ENCODE peak calls at places on chromosome 7, in four cellular contexts. O is body of pancreas, V is keratinocyte, Y is AG09309. X is an unnamed sample.
A peak's percentile ranks its signal among the peaks of the same experiment; 100 is the strongest.

GRCh38 chr7:149559711-149560110 is 62.1 kb upstream of the ZNF746 start:
- DNase-seq in O (no peak), V (peak; percentile 38), Y (peak; percentile 68), X (no peak)

GRCh38 chr7:32150039-32150438 is 79.8 kb upstream of the PDE1C start:
- DNase-seq in O (no peak), V (no peak), Y (no peak), X (no peak)

GRCh38 chr7:39761435-39761834 is 138.1 kb downstream of the RALA start:
- DNase-seq in O (no peak), V (no peak), Y (no peak), X (no peak)

GRCh38 chr7:124322561-124322960 is 289.7 kb upstream of the TMEM229A start:
- DNase-seq in O (no peak), V (no peak), Y (no peak), X (no peak)

GRCh38 chr7:41421056-41421455 is 281.8 kb downstream of the INHBA start:
- DNase-seq in O (no peak), V (no peak), Y (no peak), X (no peak)

GRCh38 chr7:4225352-4225751 is 456.7 kb upstream of the FOXK1 start:
- DNase-seq in O (no peak), V (no peak), Y (no peak), X (no peak)

GRCh38 chr7:157521061-157521731 is 184.4 kb downstream of the DNAJB6 start:
- DNase-seq in O (no peak), V (no peak), Y (no peak), X (no peak)

GRCh38 chr7:150784120-150784736 is 15.9 kb downstream of the TMEM176B start:
- DNase-seq in O (peak; percentile 54), V (no peak), Y (no peak), X (no peak)

GRCh38 chr7:131943616-131944015 is 387.2 kb upstream of the PODXL start:
- DNase-seq in O (no peak), V (no peak), Y (no peak), X (no peak)

GRCh38 chr7:76257973-76258372 is 44.5 kb upstream of the HSPB1 start:
- DNase-seq in O (no peak), V (no peak), Y (no peak), X (no peak)

GRCh38 chr7:132500727-132501410 is 75.4 kb downstream of the PLXNA4 start:
- DNase-seq in O (peak; percentile 62), V (no peak), Y (peak; percentile 27), X (no peak)

GRCh38 chr7:32316831-32317230 is 173.3 kb downstream of the LSM5 start:
- DNase-seq in O (no peak), V (no peak), Y (no peak), X (no peak)

GRCh38 chr7:108420482-108420908 is 35.7 kb downstream of the NRCAM start:
- DNase-seq in O (no peak), V (no peak), Y (no peak), X (no peak)

GRCh38 chr7:73623798-73624668 is at the start of gene MLXIPL:
- DNase-seq in O (peak; percentile 99), V (no peak), Y (no peak), X (peak; percentile 92)

DNA sequence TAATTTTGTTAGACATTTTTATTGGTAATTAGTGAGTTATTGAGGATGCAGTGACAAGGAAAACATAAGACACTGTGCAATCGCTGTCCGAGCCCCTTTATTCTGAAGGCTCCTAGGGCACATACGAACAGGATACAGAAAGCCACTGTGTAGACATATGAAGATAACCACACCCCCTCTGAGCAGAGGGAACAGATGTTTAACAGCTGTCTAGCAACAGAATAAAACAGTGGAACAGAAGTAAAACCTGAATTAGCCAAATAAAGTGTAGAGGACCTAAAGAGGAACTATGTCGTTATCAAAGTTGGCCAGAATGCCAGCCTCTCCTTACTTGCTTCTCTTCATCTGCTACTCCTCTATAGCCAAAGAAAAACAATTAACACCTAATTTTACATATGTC is 43.6 kb downstream of the CYTH3 start:
- DNase-seq in O (no peak), V (no peak), Y (no peak), X (no peak)
- H3K4me3 ChIP-seq in O (no peak overlapping the region), V (no peak overlapping the region), Y (no peak overlapping the region), X (no peak overlapping the region)

DNA sequence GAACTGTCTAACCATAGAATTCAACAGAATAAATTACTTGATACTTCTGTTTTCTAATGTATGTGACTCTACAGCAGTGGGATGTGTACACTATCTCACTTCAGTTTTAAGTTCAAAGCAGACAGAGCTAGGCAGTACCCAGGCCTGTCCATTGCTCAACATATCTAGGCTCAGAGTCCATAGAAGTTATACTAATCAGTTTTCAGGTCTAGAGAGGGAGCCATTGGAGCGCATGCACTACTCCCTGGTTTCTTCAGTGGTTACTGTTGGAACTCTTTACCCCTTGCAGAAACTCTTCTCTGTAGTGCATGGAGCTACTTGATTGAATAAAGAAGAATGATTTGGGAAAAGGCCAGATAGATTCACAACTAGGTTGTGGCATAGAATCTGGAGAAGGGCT is 4.4 kb downstream of the CD36 start:
- DNase-seq in O (no peak), V (no peak), Y (no peak), X (no peak)
- H3K4me3 ChIP-seq in O (no peak overlapping the region), V (no peak overlapping the region), Y (no peak overlapping the region), X (peak overlapping the region; percentile 3)

GRCh38 chr7:99996755-99997544 is 18.4 kb upstream of the ZKSCAN1 start:
- DNase-seq in O (no peak), V (no peak), Y (no peak), X (no peak)
- H3K4me3 ChIP-seq in O (no peak overlapping the region), V (no peak overlapping the region), Y (no peak overlapping the region), X (no peak overlapping the region)

GRCh38 chr7:27161214-27161720 is 4.1 kb downstream of the HOXA9 start:
- DNase-seq in O (no peak), V (no peak), Y (no peak), X (no peak)

GRCh38 chr7:27160546-27161213 is 4.2 kb upstream of the HOXA7 start:
- DNase-seq in O (peak; percentile 90), V (no peak), Y (no peak), X (peak; percentile 88)

GRCh38 chr7:27162930-27163775 is 2.2 kb downstream of the HOXA9 start:
- DNase-seq in O (no peak), V (no peak), Y (no peak), X (no peak)

GRCh38 chr7:27162548-27162848 is 2.8 kb downstream of the HOXA9 start:
- DNase-seq in O (no peak), V (no peak), Y (no peak), X (no peak)

DNA sequence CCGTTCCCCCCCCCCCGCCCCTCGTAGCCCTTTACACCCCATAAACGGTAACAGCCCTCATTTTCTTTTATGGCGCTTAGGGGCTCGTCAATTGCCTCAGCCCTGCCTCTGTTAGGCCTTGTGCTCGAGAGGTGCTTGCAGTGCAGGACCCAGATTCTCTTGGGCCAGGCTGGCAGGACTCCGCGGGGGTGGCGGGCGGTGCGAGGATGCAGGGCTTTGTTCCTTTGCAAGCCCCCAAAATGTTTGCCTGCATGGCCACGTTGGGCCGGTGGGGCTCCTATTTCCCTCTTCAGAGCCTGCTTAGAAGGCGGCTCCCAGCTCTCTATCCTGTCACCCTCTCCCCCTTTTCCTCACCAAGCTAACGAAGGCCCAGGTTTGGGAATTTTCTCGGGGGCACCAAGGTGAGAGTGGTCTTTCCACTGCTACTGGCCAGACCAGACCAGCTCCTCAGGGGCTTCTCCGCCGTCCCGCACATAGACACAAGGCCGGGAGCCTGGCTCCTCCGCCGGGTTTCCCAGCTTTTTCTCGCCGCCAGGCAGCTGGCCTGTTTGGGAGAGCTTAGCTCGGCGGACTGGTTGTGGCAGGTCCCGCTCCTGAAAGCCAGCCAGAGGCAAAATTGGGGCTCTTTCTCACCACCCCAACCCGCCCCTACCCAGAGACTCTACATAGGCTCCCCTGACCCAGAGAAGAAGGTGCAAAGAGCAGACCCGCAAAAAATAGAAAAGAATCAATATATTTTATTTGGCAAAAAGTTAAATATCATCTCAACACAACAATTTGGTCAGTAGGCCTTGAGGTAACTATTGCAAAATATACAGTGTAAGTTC is 3.4 kb downstream of the HOXA9 start:
- DNase-seq in O (no peak), V (no peak), Y (no peak), X (no peak)
- H3K4me3 ChIP-seq in O (no peak overlapping the region), V (peak overlapping the region; percentile 94), Y (peak overlapping the region; percentile 87), X (no peak overlapping the region)

DNA sequence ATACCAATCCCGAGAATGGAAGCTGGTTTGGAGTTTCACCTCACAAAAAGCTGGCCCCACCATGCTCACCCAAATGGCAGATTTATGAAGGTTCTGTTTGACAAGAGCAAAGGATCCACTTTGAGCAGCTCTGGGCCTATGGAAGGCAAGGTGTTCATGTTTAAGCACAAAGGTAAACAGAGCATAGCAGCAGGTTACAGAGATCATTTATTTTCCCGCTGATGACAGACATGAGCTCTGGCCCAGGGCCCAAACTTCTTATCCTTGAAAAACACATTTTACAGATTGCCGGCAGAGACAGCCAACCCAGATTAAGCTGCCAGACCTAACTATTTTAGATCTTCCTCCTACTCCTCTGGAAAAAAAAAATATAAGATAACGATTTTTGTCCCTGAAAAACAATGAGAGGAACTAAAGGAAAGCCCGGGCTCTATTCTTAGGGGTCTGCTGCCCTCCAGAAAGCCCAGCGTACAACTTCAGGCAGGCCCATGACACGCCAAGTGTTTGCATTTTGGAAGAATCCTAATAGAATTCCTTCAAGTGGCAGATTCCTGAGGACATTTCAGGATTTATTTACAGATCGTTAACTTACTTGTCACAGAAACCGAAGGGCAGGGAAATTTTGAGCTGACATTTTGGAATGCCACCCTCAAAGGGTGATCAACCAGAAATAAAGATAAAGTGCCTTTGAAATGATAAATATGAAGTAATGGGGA is 40.0 kb downstream of the SYPL1 start:
- DNase-seq in O (peak; percentile 84), V (no peak), Y (no peak), X (no peak)
- H3K4me3 ChIP-seq in O (no peak overlapping the region), V (peak overlapping the region; percentile 28), Y (no peak overlapping the region), X (peak overlapping the region; percentile 24)

GRCh38 chr7:30912986-30913671 is 1.5 kb downstream of the AQP1 start:
- DNase-seq in O (peak; percentile 68), V (no peak), Y (no peak), X (no peak)

GRCh38 chr7:30916255-30916654 is 4.6 kb downstream of the AQP1 start:
- DNase-seq in O (no peak), V (no peak), Y (no peak), X (no peak)

GRCh38 chr7:30913821-30914515 is 2.3 kb downstream of the AQP1 start:
- DNase-seq in O (no peak), V (no peak), Y (no peak), X (no peak)

GRCh38 chr7:30915751-30916150 is 4.1 kb downstream of the AQP1 start:
- DNase-seq in O (no peak), V (no peak), Y (no peak), X (no peak)

DNA sequence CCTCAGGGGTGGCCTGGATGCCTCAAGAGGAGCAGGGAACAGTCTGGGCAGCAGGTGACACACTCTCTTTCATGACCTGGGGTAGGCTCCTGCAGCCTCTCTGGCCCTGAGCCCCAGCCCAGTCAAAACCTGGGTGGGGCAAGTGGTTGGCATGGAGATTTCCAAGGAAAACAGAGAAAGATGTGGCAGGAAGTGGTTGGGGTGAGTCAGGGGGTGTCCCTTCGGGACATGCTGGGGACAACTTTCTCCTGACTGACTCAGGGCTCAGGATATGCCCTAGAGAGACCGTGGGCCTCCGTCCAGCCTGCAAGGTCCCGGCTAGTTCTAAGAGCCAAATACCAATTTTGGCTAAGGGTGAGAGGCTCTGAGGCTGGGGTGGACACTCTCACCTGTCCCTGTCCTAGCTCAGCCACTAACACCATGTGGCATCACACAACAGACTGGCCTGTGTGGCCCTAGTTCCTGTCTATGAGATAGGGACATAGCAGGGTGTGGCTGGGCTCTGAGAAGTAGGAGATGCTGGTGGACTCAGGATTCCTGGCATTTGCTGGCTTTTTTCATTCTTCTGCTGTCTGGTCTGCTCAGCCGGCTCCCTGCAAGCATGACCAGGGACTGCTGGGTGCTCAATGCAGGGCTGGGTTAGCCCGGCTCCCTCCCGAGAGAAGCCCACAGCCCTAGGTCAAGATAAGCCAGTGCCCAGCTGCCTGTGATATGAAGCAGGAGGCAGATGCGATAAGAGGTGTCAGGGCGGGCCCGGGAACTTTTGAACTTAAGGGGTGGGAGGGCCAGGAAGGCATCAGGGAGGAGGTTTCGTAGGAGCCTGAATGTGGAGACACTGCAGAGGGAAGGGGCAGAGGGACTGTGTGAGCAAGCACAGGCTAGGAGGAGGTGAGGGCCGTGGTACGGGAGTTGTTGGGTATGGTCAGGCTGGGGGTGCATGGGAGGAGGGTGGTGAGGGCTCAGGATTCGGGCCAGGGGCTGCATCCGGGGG is 3.3 kb downstream of the AQP1 start:
- DNase-seq in O (no peak), V (no peak), Y (no peak), X (peak; percentile 97)
- H3K4me3 ChIP-seq in O (peak overlapping the region; percentile 0), V (no peak overlapping the region), Y (no peak overlapping the region), X (no peak overlapping the region)